ENCODE peak calls at places on chromosomes 3 and 15, in ten cellular contexts. L is mucosa of descending colon, R is endothelial cell, D is adrenal gland, W is progenitor cell of endocrine pancreas, M is psoas muscle, T is HL-60, O is AG04450, J is heart left ventricle, U is cardiac fibroblast. V is an unnamed sample.

GRCh38 chr3:76505202-76505875 is 534.6 kb upstream of the ROBO2 start:
- DNase-seq in R (no peak), L (no peak), U (no peak), O (no peak), J (no peak), M (no peak), W (no peak), D (no peak), T (no peak), V (no peak)

GRCh38 chr3:168096210-168096795 is 579 bp upstream of the GOLIM4 start:
- DNase-seq in O (peak), L (peak), J (peak), R (peak), M (peak), W (peak), U (peak), T (no peak), D (peak), V (peak)

GRCh38 chr3:39184968-39185285 is 7.5 kb downstream of the XIRP1 start:
- DNase-seq in J (no peak), M (no peak), O (no peak), R (no peak), W (no peak), T (no peak), U (no peak), L (no peak), D (no peak), V (no peak)

GRCh38 chr15:55289573-55290360 is at the start of gene RAB27A:
- DNase-seq in D (peak), L (peak), O (no peak), M (peak), R (peak), J (peak), T (no peak), W (peak), U (peak), V (peak)

GRCh38 chr15:62816342-62817059 is 226.0 kb upstream of the TPM1 start:
- DNase-seq in O (no peak), L (no peak), M (no peak), W (no peak), J (no peak), T (no peak), U (peak), R (no peak), D (no peak), V (no peak)

GRCh38 chr3:5663604-5664003 is 476.1 kb downstream of the EDEM1 start:
- DNase-seq in D (no peak), T (no peak), J (no peak), O (no peak), W (no peak), U (no peak), L (no peak), M (no peak), R (no peak), V (no peak)

GRCh38 chr3:180466401-180467005 is 135.5 kb upstream of the TTC14 start:
- DNase-seq in D (no peak), J (no peak), W (no peak), R (no peak), U (no peak), L (no peak), M (no peak), O (no peak), T (no peak), V (no peak)

GRCh38 chr3:187871204-187871591 is 125.9 kb upstream of the BCL6 start:
- DNase-seq in J (no peak), R (no peak), O (no peak), U (no peak), M (no peak), W (no peak), T (no peak), D (no peak), L (no peak), V (no peak)

GRCh38 chr15:72915843-72916242 is 132.3 kb upstream of the ADPGK start:
- DNase-seq in U (no peak), D (no peak), R (no peak), L (no peak), M (no peak), J (no peak), W (no peak), T (no peak), O (no peak), V (no peak)

GRCh38 chr3:45966969-45967640 is 23.8 kb downstream of the CXCR6 start:
- DNase-seq in U (no peak), W (no peak), D (no peak), M (peak), R (no peak), L (no peak), T (no peak), O (no peak), J (no peak), V (no peak)

GRCh38 chr3:129004639-129005295 is 3.7 kb downstream of the EFCC1 start:
- DNase-seq in O (no peak), M (peak), J (no peak), W (no peak), U (no peak), D (no peak), R (no peak), L (no peak), T (no peak), V (no peak)

DNA sequence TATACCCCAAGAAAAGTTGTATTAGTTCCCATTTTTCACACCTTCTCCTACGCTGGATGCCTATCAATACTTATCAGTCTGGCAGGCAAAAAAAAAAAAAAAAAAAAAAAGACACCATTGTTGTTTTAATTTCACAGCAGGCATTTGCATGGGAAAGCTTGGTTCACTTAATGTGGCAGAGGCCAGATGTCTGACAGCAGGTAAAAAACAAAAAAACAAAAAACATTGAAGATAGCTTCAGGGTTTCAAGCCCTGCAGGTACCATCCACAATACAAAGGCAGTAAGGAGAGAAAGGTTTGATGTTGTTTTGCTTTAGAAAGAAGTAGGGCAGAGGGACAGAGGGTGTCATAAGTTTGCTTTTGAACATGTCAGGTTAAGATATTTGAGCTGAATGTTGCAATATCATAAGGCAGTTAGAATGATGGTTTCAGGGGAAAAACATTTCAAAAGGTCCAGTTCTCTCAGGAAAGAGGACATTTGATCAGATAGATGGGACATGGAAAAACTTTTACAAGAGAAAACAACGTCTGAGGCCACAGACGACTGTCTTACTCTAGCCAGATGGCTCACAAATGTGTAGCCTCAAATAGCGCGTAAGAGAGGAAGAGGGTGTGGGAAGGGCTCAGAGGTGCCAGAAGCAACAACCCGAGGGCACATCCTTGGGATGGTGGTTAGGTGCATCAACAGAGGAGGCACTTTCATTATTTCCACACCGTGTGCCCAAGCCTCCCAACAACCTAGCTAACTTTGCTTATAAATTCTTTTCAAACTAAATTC is 25.7 kb downstream of the PCOLCE2 start:
- DNase-seq in R (no peak), T (no peak), D (no peak), W (no peak), L (no peak), M (no peak), U (peak), J (no peak), O (no peak), V (no peak)
- TF ChIP-seq CTCF in R (no peak), T (no peak), D (no peak), W (no peak), L (no peak), M (no peak), U (no peak), J (no peak), O (no peak), V (no peak)

GRCh38 chr3:9946112-9947024 is 5.8 kb downstream of the PRRT3 start:
- DNase-seq in M (peak), J (peak), W (peak), T (no peak), D (peak), U (peak), O (peak), R (peak), L (peak), V (peak)
- TF ChIP-seq CTCF in M (peak), J (peak), W (peak), T (no peak), D (peak), U (peak), O (peak), R (peak), L (peak), V (peak)

GRCh38 chr15:100627789-100628395 is 25.5 kb downstream of the ASB7 start:
- DNase-seq in O (peak), T (peak), W (peak), R (peak), J (no peak), M (no peak), L (no peak), U (peak), D (peak), V (peak)
- TF ChIP-seq CTCF in O (peak), T (peak), W (peak), R (peak), J (peak), M (peak), L (peak), U (peak), D (peak), V (peak)

DNA sequence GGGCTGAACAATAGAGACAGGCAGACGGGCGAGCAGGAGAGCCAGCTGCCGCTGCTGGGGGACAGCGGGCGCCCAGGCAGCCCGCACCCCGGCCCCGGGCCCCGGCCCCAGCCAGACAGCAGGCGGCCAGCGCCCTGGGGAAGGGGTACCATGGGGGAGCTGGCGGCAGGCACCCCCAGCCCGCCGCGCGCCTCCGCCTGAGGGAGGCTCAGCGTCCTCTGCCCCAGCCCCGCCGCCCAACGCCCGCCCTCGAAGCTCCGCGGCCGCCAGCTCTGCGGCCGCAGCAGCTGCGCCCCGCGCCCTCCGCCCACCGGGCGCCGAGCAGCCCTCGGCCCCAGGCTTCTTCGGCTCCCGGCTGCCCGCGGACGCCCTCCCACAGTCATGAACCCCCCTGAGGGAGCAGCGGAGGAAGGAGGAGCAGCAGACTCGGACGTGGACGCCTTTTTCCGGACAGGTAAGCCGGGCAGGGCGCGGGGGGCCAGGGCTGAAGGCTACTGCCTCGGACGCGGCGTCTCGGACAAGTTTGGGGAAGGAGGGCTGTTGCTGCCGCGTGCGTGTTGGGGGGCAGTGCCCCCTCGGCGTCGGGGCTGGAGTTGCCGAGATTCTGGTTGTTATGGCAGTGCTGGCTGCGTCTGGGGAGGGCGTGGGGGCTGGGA is 41.6 kb upstream of the ROPN1 start:
- DNase-seq in T (no peak), L (peak), W (peak), R (no peak), U (peak), O (no peak), M (peak), D (peak), J (peak), V (peak)
- TF ChIP-seq CTCF in T (no peak), L (peak), W (no peak), R (peak), U (no peak), O (no peak), M (no peak), D (no peak), J (peak), V (no peak)

V was measured in GM20000.